ENCODE peak calls at places on chromosome 4, in ten cellular contexts. N is CD4-positive, CD25-positive, alpha-beta regulatory T cell; E is stimulated activated naive CD8-positive, alpha-beta T cell treated with anti-CD3 and anti-CD28 coated beads, Interleukin-15, Interleukin-2, amounts not matched to agents 100 U/mL and 50 U/mL, for 24 hours; Z is NCI-H1436; A is BE2C; Y is glutamatergic neuron; T is H4; P is Calu3; L is Peyer's patch; S is GM06990. X is an unnamed sample.

GRCh38 chr4:101953949-101954348 is 163.4 kb downstream of the BANK1 start:
- DNase-seq in N (no peak), E (no peak), Z (no peak), A (no peak), Y (no peak), T (peak; percentile 63), P (peak; percentile 2), L (no peak), S (no peak), X (no peak)

GRCh38 chr4:178340468-178340867 is 898.2 kb upstream of the AGA start:
- DNase-seq in N (no peak), E (no peak), Z (no peak), A (no peak), Y (no peak), T (no peak), P (no peak), L (no peak), S (no peak), X (no peak)

GRCh38 chr4:16122784-16123183 is 39.0 kb upstream of the PROM1 start:
- DNase-seq in N (no peak), E (peak; percentile 53), Z (no peak), A (no peak), Y (no peak), T (no peak), P (no peak), L (no peak), S (no peak), X (no peak)

GRCh38 chr4:10095296-10095991 is 21.2 kb downstream of the WDR1 start:
- DNase-seq in N (no peak), E (peak; percentile 69), Z (no peak), A (no peak), Y (no peak), T (no peak), P (no peak), L (no peak), S (no peak), X (no peak)

GRCh38 chr4:113452868-113453620 is 308.5 kb downstream of the CAMK2D start:
- DNase-seq in N (no peak), E (no peak), Z (peak; percentile 66), A (no peak), Y (no peak), T (peak; percentile 67), P (no peak), L (no peak), S (no peak), X (no peak)

GRCh38 chr4:57726154-57726553 is 616.0 kb upstream of the IGFBP7 start:
- DNase-seq in N (no peak), E (no peak), Z (no peak), A (no peak), Y (no peak), T (no peak), P (no peak), L (no peak), S (no peak), X (no peak)

GRCh38 chr4:68445111-68445510 is 2.2 kb upstream of the TMPRSS11E start:
- DNase-seq in N (no peak), E (no peak), Z (no peak), A (no peak), Y (no peak), T (no peak), P (no peak), L (no peak), S (no peak), X (no peak)

GRCh38 chr4:3433138-3433869 is 8.5 kb upstream of the HGFAC start:
- DNase-seq in N (no peak), E (no peak), Z (no peak), A (no peak), Y (no peak), T (no peak), P (no peak), L (no peak), S (no peak), X (no peak)

GRCh38 chr4:13087041-13087440 is 397.1 kb downstream of the RAB28 start:
- DNase-seq in N (no peak), E (no peak), Z (no peak), A (no peak), Y (no peak), T (no peak), P (no peak), L (no peak), S (no peak), X (no peak)

GRCh38 chr4:10746371-10747143 is 62.0 kb upstream of the CLNK start:
- DNase-seq in N (no peak), E (no peak), Z (no peak), A (no peak), Y (no peak), T (peak; percentile 34), P (no peak), L (no peak), S (no peak), X (no peak)

GRCh38 chr4:4651811-4652609 is 110.2 kb upstream of the STX18 start:
- DNase-seq in N (no peak), E (no peak), Z (no peak), A (peak; percentile 45), Y (no peak), T (no peak), P (no peak), L (no peak), S (no peak), X (no peak)

GRCh38 chr4:131459430-131460101 is 1689.5 kb upstream of the PCDH10 start:
- DNase-seq in N (no peak), E (no peak), Z (no peak), A (no peak), Y (no peak), T (peak; percentile 24), P (peak; percentile 1), L (no peak), S (no peak), X (no peak)

GRCh38 chr4:40918330-40918729 is 168.6 kb downstream of the NSUN7 start:
- DNase-seq in N (no peak), E (no peak), Z (no peak), A (peak; percentile 38), Y (no peak), T (peak; percentile 64), P (no peak), L (peak; percentile 60), S (no peak), X (no peak)

X was measured in frontal cortex.